ENCODE peak calls at places on chromosomes 4 and X, in seven cellular contexts. One of them, this sample, is unnamed.

GRCh38 chr4:7388627-7389026 is 46.1 kb downstream of the PSAPL1 start:
- DNase-seq in transverse colon: no peak
- DNase-seq in suprapubic skin: peak; percentile 69
- DNase-seq in endothelial cell of umbilical vein: no peak
- DNase-seq in upper lobe of left lung: no peak
- DNase-seq in SK-N-SH: peak; percentile 4
- DNase-seq in HCT116: no peak
- DNase-seq in this sample: no peak

GRCh38 chr4:140640150-140640748 is 71.5 kb upstream of the UCP1 start:
- DNase-seq in transverse colon: no peak
- DNase-seq in suprapubic skin: no peak
- DNase-seq in endothelial cell of umbilical vein: no peak
- DNase-seq in upper lobe of left lung: no peak
- DNase-seq in SK-N-SH: no peak
- DNase-seq in HCT116: no peak
- DNase-seq in this sample: no peak

GRCh38 chrX:118795528-118795927 is 28.1 kb upstream of the ZCCHC12 start:
- DNase-seq in transverse colon: no peak
- DNase-seq in suprapubic skin: no peak
- DNase-seq in endothelial cell of umbilical vein: peak; percentile 53
- DNase-seq in upper lobe of left lung: no peak
- DNase-seq in SK-N-SH: no peak
- DNase-seq in HCT116: no peak
- DNase-seq in this sample: no peak

GRCh38 chr4:18733956-18734872 is 712.7 kb upstream of the LCORL start:
- DNase-seq in transverse colon: no peak
- DNase-seq in suprapubic skin: no peak
- DNase-seq in endothelial cell of umbilical vein: no peak
- DNase-seq in upper lobe of left lung: no peak
- DNase-seq in SK-N-SH: no peak
- DNase-seq in HCT116: no peak
- DNase-seq in this sample: no peak

GRCh38 chr4:87555751-87556619 is 26.8 kb upstream of the SPARCL1 start:
- DNase-seq in transverse colon: no peak
- DNase-seq in suprapubic skin: no peak
- DNase-seq in endothelial cell of umbilical vein: peak; percentile 24
- DNase-seq in upper lobe of left lung: no peak
- DNase-seq in SK-N-SH: no peak
- DNase-seq in HCT116: no peak
- DNase-seq in this sample: no peak

GRCh38 chr4:37685726-37686372 is 327 bp downstream of the RELL1 start:
- DNase-seq in transverse colon: peak; percentile 60
- DNase-seq in suprapubic skin: peak; percentile 85
- DNase-seq in endothelial cell of umbilical vein: peak; percentile 44
- DNase-seq in upper lobe of left lung: peak; percentile 55
- DNase-seq in SK-N-SH: peak; percentile 76
- DNase-seq in HCT116: no peak
- DNase-seq in this sample: peak; percentile 82

GRCh38 chr4:876780-877179 is 50.9 kb upstream of the CPLX1 start:
- DNase-seq in transverse colon: no peak
- DNase-seq in suprapubic skin: no peak
- DNase-seq in endothelial cell of umbilical vein: no peak
- DNase-seq in upper lobe of left lung: no peak
- DNase-seq in SK-N-SH: peak; percentile 59
- DNase-seq in HCT116: no peak
- DNase-seq in this sample: no peak

GRCh38 chr4:159410076-159410777 is 307.3 kb downstream of the RAPGEF2 start:
- DNase-seq in transverse colon: no peak
- DNase-seq in suprapubic skin: no peak
- DNase-seq in endothelial cell of umbilical vein: no peak
- DNase-seq in upper lobe of left lung: no peak
- DNase-seq in SK-N-SH: no peak
- DNase-seq in HCT116: no peak
- DNase-seq in this sample: no peak

GRCh38 chr4:48908687-48909086 is 2.1 kb upstream of the OCIAD2 start:
- DNase-seq in transverse colon: no peak
- DNase-seq in suprapubic skin: no peak
- DNase-seq in endothelial cell of umbilical vein: no peak
- DNase-seq in upper lobe of left lung: no peak
- DNase-seq in SK-N-SH: no peak
- DNase-seq in HCT116: no peak
- DNase-seq in this sample: no peak
- H3K4me1 ChIP-seq in transverse colon: peaks cover 13% of the 10 kb centered on the region
- H3K4me1 ChIP-seq in suprapubic skin: peaks cover 14% of the 10 kb centered on the region
- H3K4me1 ChIP-seq in endothelial cell of umbilical vein: peaks cover 40% of the 10 kb centered on the region
- H3K4me1 ChIP-seq in upper lobe of left lung: peaks cover 17% of the 10 kb centered on the region
- H3K4me1 ChIP-seq in SK-N-SH: peaks cover 27% of the 10 kb centered on the region
- H3K4me1 ChIP-seq in HCT116: peaks cover 18% of the 10 kb centered on the region
- H3K4me1 ChIP-seq in this sample: peaks cover 31% of the 10 kb centered on the region

GRCh38 chrX:45208121-45208856 is 7.6 kb upstream of the DIPK2B start:
- DNase-seq in transverse colon: no peak
- DNase-seq in suprapubic skin: no peak
- DNase-seq in endothelial cell of umbilical vein: peak; percentile 28
- DNase-seq in upper lobe of left lung: no peak
- DNase-seq in SK-N-SH: no peak
- DNase-seq in HCT116: no peak
- DNase-seq in this sample: no peak
- H3K9me3 ChIP-seq in transverse colon: no peaks in the 10 kb centered on the region
- H3K9me3 ChIP-seq in suprapubic skin: no peaks in the 10 kb centered on the region
- H3K9me3 ChIP-seq in endothelial cell of umbilical vein: no peaks in the 10 kb centered on the region
- H3K9me3 ChIP-seq in upper lobe of left lung: no peaks in the 10 kb centered on the region
- H3K9me3 ChIP-seq in SK-N-SH: peaks cover 17% of the 10 kb centered on the region
- H3K9me3 ChIP-seq in HCT116: no peaks in the 10 kb centered on the region
- H3K9me3 ChIP-seq in this sample: no peaks in the 10 kb centered on the region

DNA sequence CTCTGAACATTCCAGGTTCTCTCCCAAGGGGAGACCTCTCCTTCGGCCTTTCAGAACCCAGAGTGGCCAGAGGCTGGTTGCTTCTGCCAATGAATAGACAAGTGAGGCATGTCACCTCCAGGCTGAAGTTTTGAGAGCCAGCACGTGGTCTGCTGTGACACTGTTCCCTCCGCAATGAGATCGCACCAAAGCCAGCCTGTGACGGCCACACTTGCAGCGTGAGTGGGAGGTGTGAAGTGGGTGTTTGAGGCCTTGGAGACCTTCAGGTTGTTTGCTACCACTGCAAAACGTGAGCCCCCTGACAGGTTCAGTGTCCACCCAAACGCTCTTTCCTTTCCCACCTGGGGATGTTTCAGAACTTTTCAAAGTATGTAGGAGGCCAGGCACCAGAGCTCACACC is 81.0 kb downstream of the WFS1 start:
- DNase-seq in transverse colon: no peak
- DNase-seq in suprapubic skin: no peak
- DNase-seq in endothelial cell of umbilical vein: no peak
- DNase-seq in upper lobe of left lung: no peak
- DNase-seq in SK-N-SH: no peak
- DNase-seq in HCT116: no peak
- DNase-seq in this sample: no peak
- TF ChIP-seq POLR2AphosphoS5 in transverse colon: no peak
- TF ChIP-seq POLR2AphosphoS5 in suprapubic skin: no peak
- TF ChIP-seq POLR2AphosphoS5 in endothelial cell of umbilical vein: no peak
- TF ChIP-seq POLR2AphosphoS5 in upper lobe of left lung: no peak
- TF ChIP-seq POLR2AphosphoS5 in SK-N-SH: no peak
- TF ChIP-seq POLR2AphosphoS5 in HCT116: no peak
- TF ChIP-seq POLR2AphosphoS5 in this sample: no peak

DNA sequence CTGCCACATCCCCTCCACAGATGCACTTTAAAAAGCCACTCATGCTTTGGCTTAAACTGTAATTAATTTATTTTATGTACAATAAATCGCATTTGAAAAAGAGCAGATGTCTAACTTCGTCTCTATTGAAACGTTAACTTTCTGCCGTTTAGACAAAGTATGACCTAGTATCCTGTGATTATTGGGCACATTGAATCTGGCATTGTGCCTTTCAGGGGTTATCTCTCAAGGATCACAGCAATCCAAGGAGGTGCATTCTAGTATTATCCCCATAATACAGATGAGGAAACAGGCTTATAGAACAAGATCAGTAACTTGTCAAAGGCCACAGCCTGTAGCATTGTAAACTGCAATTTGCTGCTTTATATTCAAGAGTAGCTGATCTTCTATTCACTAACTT is 4.6 kb downstream of the RASL11B start:
- DNase-seq in transverse colon: no peak
- DNase-seq in suprapubic skin: no peak
- DNase-seq in endothelial cell of umbilical vein: no peak
- DNase-seq in upper lobe of left lung: no peak
- DNase-seq in SK-N-SH: no peak
- DNase-seq in HCT116: no peak
- DNase-seq in this sample: no peak
- H3K4me1 ChIP-seq in transverse colon: peaks cover 12% of the 10 kb centered on the region
- H3K4me1 ChIP-seq in suprapubic skin: peaks cover 22% of the 10 kb centered on the region
- H3K4me1 ChIP-seq in endothelial cell of umbilical vein: peaks cover 7% of the 10 kb centered on the region
- H3K4me1 ChIP-seq in upper lobe of left lung: peaks cover 22% of the 10 kb centered on the region
- H3K4me1 ChIP-seq in SK-N-SH: no peaks in the 10 kb centered on the region
- H3K4me1 ChIP-seq in HCT116: no peaks in the 10 kb centered on the region
- H3K4me1 ChIP-seq in this sample: no peaks in the 10 kb centered on the region

GRCh38 chr4:168932138-168932537 is 77.9 kb downstream of the CBR4 start:
- DNase-seq in transverse colon: no peak
- DNase-seq in suprapubic skin: no peak
- DNase-seq in endothelial cell of umbilical vein: no peak
- DNase-seq in upper lobe of left lung: no peak
- DNase-seq in SK-N-SH: no peak
- DNase-seq in HCT116: no peak
- DNase-seq in this sample: no peak
- H3K9me3 ChIP-seq in transverse colon: peaks cover 15% of the 10 kb centered on the region
- H3K9me3 ChIP-seq in suprapubic skin: peaks cover 19% of the 10 kb centered on the region
- H3K9me3 ChIP-seq in endothelial cell of umbilical vein: no peaks in the 10 kb centered on the region
- H3K9me3 ChIP-seq in upper lobe of left lung: peaks cover 21% of the 10 kb centered on the region
- H3K9me3 ChIP-seq in SK-N-SH: peaks cover 4% of the 10 kb centered on the region
- H3K9me3 ChIP-seq in HCT116: no peaks in the 10 kb centered on the region
- H3K9me3 ChIP-seq in this sample: peaks cover 7% of the 10 kb centered on the region

GRCh38 chrX:123962794-123963373 is 1.4 kb downstream of the STAG2 start:
- DNase-seq in transverse colon: peak; percentile 89
- DNase-seq in suprapubic skin: peak; percentile 92
- DNase-seq in endothelial cell of umbilical vein: peak; percentile 93
- DNase-seq in upper lobe of left lung: peak; percentile 90
- DNase-seq in SK-N-SH: peak; percentile 68
- DNase-seq in HCT116: peak; percentile 75
- DNase-seq in this sample: peak; percentile 97

GRCh38 chrX:123959281-123960063 is 2.0 kb upstream of the STAG2 start:
- DNase-seq in transverse colon: peak; percentile 39
- DNase-seq in suprapubic skin: no peak
- DNase-seq in endothelial cell of umbilical vein: peak; percentile 35
- DNase-seq in upper lobe of left lung: peak; percentile 38
- DNase-seq in SK-N-SH: peak; percentile 36
- DNase-seq in HCT116: no peak
- DNase-seq in this sample: peak; percentile 81

GRCh38 chrX:123962006-123962485 is 540 bp downstream of the STAG2 start:
- DNase-seq in transverse colon: no peak
- DNase-seq in suprapubic skin: no peak
- DNase-seq in endothelial cell of umbilical vein: no peak
- DNase-seq in upper lobe of left lung: no peak
- DNase-seq in SK-N-SH: no peak
- DNase-seq in HCT116: peak; percentile 24
- DNase-seq in this sample: no peak

GRCh38 chrX:123960956-123961267 is 594 bp upstream of the STAG2 start:
- DNase-seq in transverse colon: no peak
- DNase-seq in suprapubic skin: no peak
- DNase-seq in endothelial cell of umbilical vein: no peak
- DNase-seq in upper lobe of left lung: no peak
- DNase-seq in SK-N-SH: no peak
- DNase-seq in HCT116: no peak
- DNase-seq in this sample: no peak

DNA sequence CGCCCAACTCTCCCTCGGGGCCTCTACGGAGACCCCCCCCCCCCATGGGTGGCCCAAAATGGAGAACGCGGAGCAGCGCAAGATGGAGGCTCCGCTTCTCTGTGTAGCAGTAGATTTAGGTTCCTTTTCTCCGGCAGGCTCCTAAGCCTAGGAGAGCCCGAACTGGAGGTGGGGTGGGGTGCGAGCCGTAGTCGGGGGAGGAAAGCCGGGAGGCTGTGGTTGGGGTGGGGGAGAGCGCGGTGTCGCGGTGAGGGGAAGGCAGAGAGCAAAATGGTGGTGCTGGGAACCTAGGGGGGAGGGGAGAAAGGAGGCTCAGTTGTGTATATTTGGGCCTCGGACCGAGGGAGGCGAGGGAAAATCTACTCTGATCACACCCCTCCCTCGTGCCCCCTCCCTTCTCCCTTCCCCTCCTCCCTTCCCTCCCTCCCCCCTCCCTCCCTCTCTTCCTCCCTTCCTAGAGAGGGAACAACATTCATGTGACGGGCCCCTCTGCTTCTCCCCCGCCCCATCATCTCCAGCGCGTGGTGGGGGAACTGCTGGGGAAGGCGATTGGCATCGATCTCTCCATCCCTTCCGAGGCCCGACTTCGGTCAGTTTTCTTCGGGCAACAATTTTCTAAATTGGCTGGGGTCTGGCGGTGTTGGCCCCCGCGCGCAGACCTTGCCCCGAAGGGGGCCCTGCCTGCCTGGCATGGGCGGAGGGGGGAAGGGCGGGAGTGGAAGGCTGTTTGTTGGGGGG is at the start of gene STAG2:
- DNase-seq in transverse colon: peak; percentile 77
- DNase-seq in suprapubic skin: no peak
- DNase-seq in endothelial cell of umbilical vein: peak; percentile 74
- DNase-seq in upper lobe of left lung: peak; percentile 84
- DNase-seq in SK-N-SH: peak; percentile 66
- DNase-seq in HCT116: peak; percentile 73
- DNase-seq in this sample: peak; percentile 93
- TF ChIP-seq POLR2AphosphoS5 in transverse colon: peak; percentile 67
- TF ChIP-seq POLR2AphosphoS5 in suprapubic skin: no peak
- TF ChIP-seq POLR2AphosphoS5 in endothelial cell of umbilical vein: no peak
- TF ChIP-seq POLR2AphosphoS5 in upper lobe of left lung: no peak
- TF ChIP-seq POLR2AphosphoS5 in SK-N-SH: peak; percentile 49
- TF ChIP-seq POLR2AphosphoS5 in HCT116: peak; percentile 61
- TF ChIP-seq POLR2AphosphoS5 in this sample: peak; percentile 71

DNA sequence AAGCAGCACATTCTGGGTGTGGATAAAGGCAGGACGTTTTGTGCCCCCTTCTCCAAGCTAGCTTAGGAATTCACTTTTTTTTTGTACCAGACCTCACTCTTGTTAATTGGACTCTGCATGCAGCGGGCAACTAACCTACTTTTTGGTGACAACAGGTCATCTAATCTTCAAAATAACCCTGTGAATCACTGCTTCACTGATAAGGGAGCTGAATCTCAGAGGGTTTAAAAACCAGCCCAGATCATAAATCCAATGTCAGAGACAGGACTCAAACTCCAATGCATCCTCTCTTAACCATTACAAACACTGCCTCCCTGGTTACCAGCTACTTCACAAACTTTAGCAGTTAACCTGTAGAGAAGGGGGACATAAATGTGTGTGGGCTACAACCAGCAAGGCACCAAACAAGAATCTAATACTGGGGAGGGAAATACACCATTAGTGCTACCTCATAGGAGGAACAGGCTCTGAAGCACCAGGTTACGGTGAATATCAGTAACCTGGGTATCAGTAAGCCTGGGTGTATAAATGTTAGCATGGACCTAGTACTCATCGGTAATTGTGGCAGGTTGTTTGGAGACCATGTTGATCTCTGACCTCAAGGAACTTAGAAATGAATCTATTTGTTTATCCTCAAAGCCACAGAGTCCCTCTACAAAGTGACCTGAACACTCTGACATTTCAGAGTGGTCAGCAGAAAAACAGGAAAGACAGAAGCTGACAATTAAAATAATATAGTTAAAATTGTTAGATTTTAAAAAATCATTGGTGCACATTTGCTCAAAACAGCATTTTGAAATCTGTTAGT is 2.6 kb downstream of the TIFA start:
- DNase-seq in transverse colon: no peak
- DNase-seq in suprapubic skin: no peak
- DNase-seq in endothelial cell of umbilical vein: no peak
- DNase-seq in upper lobe of left lung: no peak
- DNase-seq in SK-N-SH: no peak
- DNase-seq in HCT116: no peak
- DNase-seq in this sample: no peak
- H3K4me1 ChIP-seq in transverse colon: peaks cover 10% of the 10 kb centered on the region
- H3K4me1 ChIP-seq in suprapubic skin: peaks cover 29% of the 10 kb centered on the region
- H3K4me1 ChIP-seq in endothelial cell of umbilical vein: peaks cover 16% of the 10 kb centered on the region
- H3K4me1 ChIP-seq in upper lobe of left lung: peaks cover 18% of the 10 kb centered on the region
- H3K4me1 ChIP-seq in SK-N-SH: no peaks in the 10 kb centered on the region
- H3K4me1 ChIP-seq in HCT116: peaks cover 9% of the 10 kb centered on the region
- H3K4me1 ChIP-seq in this sample: no peaks in the 10 kb centered on the region

GRCh38 chrX:154602766-154603437 is 16.2 kb downstream of the CTAG1B start:
- DNase-seq in transverse colon: no peak
- DNase-seq in suprapubic skin: no peak
- DNase-seq in endothelial cell of umbilical vein: no peak
- DNase-seq in upper lobe of left lung: no peak
- DNase-seq in SK-N-SH: no peak
- DNase-seq in HCT116: no peak
- DNase-seq in this sample: no peak
- H3K9me3 ChIP-seq in transverse colon: no peaks in the 10 kb centered on the region
- H3K9me3 ChIP-seq in suprapubic skin: no peaks in the 10 kb centered on the region
- H3K9me3 ChIP-seq in endothelial cell of umbilical vein: no peaks in the 10 kb centered on the region
- H3K9me3 ChIP-seq in upper lobe of left lung: no peaks in the 10 kb centered on the region
- H3K9me3 ChIP-seq in SK-N-SH: no peaks in the 10 kb centered on the region
- H3K9me3 ChIP-seq in HCT116: no peaks in the 10 kb centered on the region
- H3K9me3 ChIP-seq in this sample: no peaks in the 10 kb centered on the region

This sample was measured in sigmoid colon.